ENCODE peak calls at places on chromosomes 16 and 17, in eight cellular contexts. One of them, this sample, is unnamed.

GRCh38 chr16:88510091-88510719 is 57.1 kb downstream of the ZFPM1 start:
- DNase-seq in GM23338: no peak
- DNase-seq in GM12878: no peak
- DNase-seq in body of pancreas: no peak
- DNase-seq in cardiac fibroblast: no peak
- DNase-seq in lung: no peak
- DNase-seq in aorta: no peak
- DNase-seq in AG09309: no peak
- DNase-seq in this sample: no peak

GRCh38 chr17:36931697-36932382 is 5.4 kb upstream of the LHX1 start:
- DNase-seq in GM23338: no peak
- DNase-seq in GM12878: no peak
- DNase-seq in body of pancreas: no peak
- DNase-seq in cardiac fibroblast: no peak
- DNase-seq in lung: no peak
- DNase-seq in aorta: peak
- DNase-seq in AG09309: no peak
- DNase-seq in this sample: no peak

GRCh38 chr17:42803074-42803883 is 4.6 kb downstream of the CNTD1 start:
- DNase-seq in GM23338: no peak
- DNase-seq in GM12878: no peak
- DNase-seq in body of pancreas: no peak
- DNase-seq in cardiac fibroblast: peak
- DNase-seq in lung: no peak
- DNase-seq in aorta: no peak
- DNase-seq in AG09309: no peak
- DNase-seq in this sample: peak

GRCh38 chr16:78407191-78407590 is 307.7 kb downstream of the WWOX start:
- DNase-seq in GM23338: no peak
- DNase-seq in GM12878: no peak
- DNase-seq in body of pancreas: no peak
- DNase-seq in cardiac fibroblast: no peak
- DNase-seq in lung: no peak
- DNase-seq in aorta: no peak
- DNase-seq in AG09309: no peak
- DNase-seq in this sample: no peak

GRCh38 chr16:15482068-15482747 is 47.8 kb downstream of the BMERB1 start:
- DNase-seq in GM23338: peak
- DNase-seq in GM12878: no peak
- DNase-seq in body of pancreas: peak
- DNase-seq in cardiac fibroblast: peak
- DNase-seq in lung: peak
- DNase-seq in aorta: no peak
- DNase-seq in AG09309: peak
- DNase-seq in this sample: peak

GRCh38 chr16:23359092-23359760 is 57.1 kb downstream of the SCNN1B start:
- DNase-seq in GM23338: no peak
- DNase-seq in GM12878: no peak
- DNase-seq in body of pancreas: no peak
- DNase-seq in cardiac fibroblast: peak
- DNase-seq in lung: no peak
- DNase-seq in aorta: peak
- DNase-seq in AG09309: no peak
- DNase-seq in this sample: no peak

GRCh38 chr17:50276588-50277356 is 2.5 kb downstream of the TMEM92 start:
- DNase-seq in GM23338: peak
- DNase-seq in GM12878: no peak
- DNase-seq in body of pancreas: no peak
- DNase-seq in cardiac fibroblast: no peak
- DNase-seq in lung: no peak
- DNase-seq in aorta: no peak
- DNase-seq in AG09309: no peak
- DNase-seq in this sample: no peak

GRCh38 chr17:72117748-72118587 is 2.9 kb upstream of the SOX9 start:
- DNase-seq in GM23338: peak
- DNase-seq in GM12878: no peak
- DNase-seq in body of pancreas: peak
- DNase-seq in cardiac fibroblast: no peak
- DNase-seq in lung: no peak
- DNase-seq in aorta: no peak
- DNase-seq in AG09309: no peak
- DNase-seq in this sample: no peak

GRCh38 chr17:79803997-79804855 is 7.3 kb upstream of the CBX8 start:
- DNase-seq in GM23338: peak
- DNase-seq in GM12878: peak
- DNase-seq in body of pancreas: no peak
- DNase-seq in cardiac fibroblast: no peak
- DNase-seq in lung: no peak
- DNase-seq in aorta: no peak
- DNase-seq in AG09309: no peak
- DNase-seq in this sample: no peak

GRCh38 chr17:19513897-19514488 is 19.7 kb upstream of the SLC47A1 start:
- DNase-seq in GM23338: peak
- DNase-seq in GM12878: no peak
- DNase-seq in body of pancreas: peak
- DNase-seq in cardiac fibroblast: peak
- DNase-seq in lung: peak
- DNase-seq in aorta: peak
- DNase-seq in AG09309: no peak
- DNase-seq in this sample: peak

GRCh38 chr17:73343739-73344454 is 32.1 kb upstream of the CDC42EP4 start:
- DNase-seq in GM23338: no peak
- DNase-seq in GM12878: no peak
- DNase-seq in body of pancreas: no peak
- DNase-seq in cardiac fibroblast: no peak
- DNase-seq in lung: no peak
- DNase-seq in aorta: no peak
- DNase-seq in AG09309: no peak
- DNase-seq in this sample: no peak

GRCh38 chr17:17001874-17002520 is 30.1 kb upstream of the TNFRSF13B start:
- DNase-seq in GM23338: peak
- DNase-seq in GM12878: no peak
- DNase-seq in body of pancreas: peak
- DNase-seq in cardiac fibroblast: peak
- DNase-seq in lung: peak
- DNase-seq in aorta: peak
- DNase-seq in AG09309: no peak
- DNase-seq in this sample: peak

GRCh38 chr16:68186877-68187276 is 49.0 kb downstream of the ESRP2 start:
- DNase-seq in GM23338: no peak
- DNase-seq in GM12878: no peak
- DNase-seq in body of pancreas: no peak
- DNase-seq in cardiac fibroblast: no peak
- DNase-seq in lung: no peak
- DNase-seq in aorta: no peak
- DNase-seq in AG09309: no peak
- DNase-seq in this sample: no peak

GRCh38 chr17:32993977-32994376 is 2.3 kb downstream of the SPACA3 start:
- DNase-seq in GM23338: no peak
- DNase-seq in GM12878: no peak
- DNase-seq in body of pancreas: no peak
- DNase-seq in cardiac fibroblast: no peak
- DNase-seq in lung: no peak
- DNase-seq in aorta: no peak
- DNase-seq in AG09309: no peak
- DNase-seq in this sample: no peak

GRCh38 chr16:1103649-1104005 is 7.6 kb upstream of the C1QTNF8 start:
- DNase-seq in GM23338: no peak
- DNase-seq in GM12878: no peak
- DNase-seq in body of pancreas: no peak
- DNase-seq in cardiac fibroblast: no peak
- DNase-seq in lung: no peak
- DNase-seq in aorta: no peak
- DNase-seq in AG09309: no peak
- DNase-seq in this sample: no peak
- H3K4me3 ChIP-seq in GM23338: peak
- H3K4me3 ChIP-seq in GM12878: no peak
- H3K4me3 ChIP-seq in body of pancreas: no peak
- H3K4me3 ChIP-seq in cardiac fibroblast: no peak
- H3K4me3 ChIP-seq in lung: no peak
- H3K4me3 ChIP-seq in aorta: no peak
- H3K4me3 ChIP-seq in AG09309: no peak
- H3K4me3 ChIP-seq in this sample: no peak

GRCh38 chr17:68950725-68951124 is 4.5 kb downstream of the ABCA8 start:
- DNase-seq in GM23338: no peak
- DNase-seq in GM12878: no peak
- DNase-seq in body of pancreas: no peak
- DNase-seq in cardiac fibroblast: no peak
- DNase-seq in lung: no peak
- DNase-seq in aorta: no peak
- DNase-seq in AG09309: no peak
- DNase-seq in this sample: no peak

GRCh38 chr17:68954146-68954971 is 833 bp downstream of the ABCA8 start:
- DNase-seq in GM23338: no peak
- DNase-seq in GM12878: no peak
- DNase-seq in body of pancreas: no peak
- DNase-seq in cardiac fibroblast: peak
- DNase-seq in lung: no peak
- DNase-seq in aorta: no peak
- DNase-seq in AG09309: no peak
- DNase-seq in this sample: no peak

GRCh38 chr17:68957944-68958343 is 2.8 kb upstream of the ABCA8 start:
- DNase-seq in GM23338: no peak
- DNase-seq in GM12878: no peak
- DNase-seq in body of pancreas: no peak
- DNase-seq in cardiac fibroblast: no peak
- DNase-seq in lung: no peak
- DNase-seq in aorta: no peak
- DNase-seq in AG09309: no peak
- DNase-seq in this sample: no peak

GRCh38 chr17:68955181-68955841 is at the start of gene ABCA8:
- DNase-seq in GM23338: no peak
- DNase-seq in GM12878: no peak
- DNase-seq in body of pancreas: peak
- DNase-seq in cardiac fibroblast: peak
- DNase-seq in lung: no peak
- DNase-seq in aorta: no peak
- DNase-seq in AG09309: no peak
- DNase-seq in this sample: peak

GRCh38 chr17:68953340-68953997 is 1.7 kb downstream of the ABCA8 start:
- DNase-seq in GM23338: no peak
- DNase-seq in GM12878: no peak
- DNase-seq in body of pancreas: no peak
- DNase-seq in cardiac fibroblast: no peak
- DNase-seq in lung: no peak
- DNase-seq in aorta: no peak
- DNase-seq in AG09309: no peak
- DNase-seq in this sample: no peak
- H3K4me3 ChIP-seq in GM23338: no peak
- H3K4me3 ChIP-seq in GM12878: no peak
- H3K4me3 ChIP-seq in body of pancreas: no peak
- H3K4me3 ChIP-seq in cardiac fibroblast: peak
- H3K4me3 ChIP-seq in lung: no peak
- H3K4me3 ChIP-seq in aorta: no peak
- H3K4me3 ChIP-seq in AG09309: no peak
- H3K4me3 ChIP-seq in this sample: no peak

DNA sequence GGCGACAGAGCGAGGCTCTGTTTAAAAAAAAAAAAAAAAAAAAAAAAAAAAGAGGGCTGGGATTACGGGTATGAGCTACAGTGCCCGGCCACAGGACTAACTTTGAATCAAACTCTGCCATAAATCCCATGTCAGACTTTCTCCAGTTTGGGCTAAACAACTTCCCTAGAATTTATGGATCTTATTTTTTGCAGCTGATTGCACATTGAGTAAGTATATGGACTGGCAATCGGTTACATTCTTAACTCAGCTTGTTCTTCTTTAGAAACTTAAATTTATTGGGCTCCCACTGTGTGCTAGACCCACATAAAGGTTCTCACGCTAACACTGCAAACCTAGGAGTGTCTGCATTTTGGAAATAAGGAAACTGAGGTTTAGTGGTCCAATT is 788 bp upstream of the CBFB start:
- DNase-seq in GM23338: no peak
- DNase-seq in GM12878: no peak
- DNase-seq in body of pancreas: no peak
- DNase-seq in cardiac fibroblast: no peak
- DNase-seq in lung: no peak
- DNase-seq in aorta: no peak
- DNase-seq in AG09309: no peak
- DNase-seq in this sample: no peak
- H3K4me3 ChIP-seq in GM23338: peak
- H3K4me3 ChIP-seq in GM12878: peak
- H3K4me3 ChIP-seq in body of pancreas: peak
- H3K4me3 ChIP-seq in cardiac fibroblast: peak
- H3K4me3 ChIP-seq in lung: peak
- H3K4me3 ChIP-seq in aorta: no peak
- H3K4me3 ChIP-seq in AG09309: peak
- H3K4me3 ChIP-seq in this sample: peak

DNA sequence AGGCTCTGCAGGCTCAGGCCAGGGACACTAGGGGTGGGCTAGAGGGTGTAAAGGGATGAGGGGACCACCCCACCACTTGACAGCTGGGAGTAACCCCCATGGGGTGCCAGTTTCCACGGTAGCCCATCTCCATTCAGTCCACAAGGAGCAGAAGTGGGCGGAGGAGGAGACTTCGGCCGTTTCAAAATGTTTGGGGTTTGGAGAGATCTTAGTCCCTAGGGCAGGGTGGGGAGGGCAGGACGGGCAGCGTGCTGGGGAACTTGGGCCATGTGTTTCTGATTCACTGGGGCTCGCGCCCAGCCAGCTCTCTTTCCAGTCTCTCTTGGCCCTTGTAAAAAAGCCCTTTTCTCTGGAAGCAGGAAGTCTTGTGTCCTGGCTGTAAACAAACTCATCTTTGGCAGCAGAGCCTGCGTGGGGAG is 8.3 kb downstream of the CYGB start:
- DNase-seq in GM23338: no peak
- DNase-seq in GM12878: no peak
- DNase-seq in body of pancreas: peak
- DNase-seq in cardiac fibroblast: peak
- DNase-seq in lung: peak
- DNase-seq in aorta: peak
- DNase-seq in AG09309: peak
- DNase-seq in this sample: no peak
- H3K4me3 ChIP-seq in GM23338: no peak
- H3K4me3 ChIP-seq in GM12878: peak
- H3K4me3 ChIP-seq in body of pancreas: no peak
- H3K4me3 ChIP-seq in cardiac fibroblast: no peak
- H3K4me3 ChIP-seq in lung: no peak
- H3K4me3 ChIP-seq in aorta: no peak
- H3K4me3 ChIP-seq in AG09309: no peak
- H3K4me3 ChIP-seq in this sample: no peak

DNA sequence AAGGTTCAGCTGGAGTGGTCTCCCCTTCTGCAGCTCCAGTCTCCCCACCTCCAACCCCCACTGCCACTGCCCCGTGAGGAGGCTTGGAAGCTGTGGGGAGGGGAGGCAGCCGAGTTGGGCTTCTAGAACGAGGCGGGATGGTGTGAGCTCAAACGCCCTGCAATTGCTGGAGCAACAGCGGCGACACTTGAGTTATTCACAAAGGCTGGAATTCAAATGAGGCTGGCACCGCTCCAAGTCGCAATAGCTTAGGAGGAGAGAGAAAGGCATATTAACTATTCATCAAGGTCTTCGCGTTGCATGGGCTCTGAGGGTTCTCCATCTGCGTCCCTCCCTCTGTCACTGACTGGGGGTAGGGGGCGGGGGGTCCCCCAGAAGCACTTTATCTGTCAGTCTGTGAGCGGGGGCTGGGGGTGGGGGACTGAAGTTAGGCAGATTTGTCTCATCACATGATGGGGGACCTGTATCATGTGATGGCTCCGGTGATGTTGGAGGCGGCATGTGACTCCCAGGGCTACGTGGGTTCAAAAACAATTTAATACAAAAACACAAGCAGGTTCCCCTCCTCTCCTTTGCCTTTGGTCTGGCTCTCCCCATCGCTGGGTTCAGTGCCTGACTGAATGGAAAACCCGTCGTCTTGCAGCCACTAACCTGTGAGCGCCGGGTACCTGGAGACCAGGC is 70.5 kb downstream of the RBBP6 start:
- DNase-seq in GM23338: peak
- DNase-seq in GM12878: no peak
- DNase-seq in body of pancreas: peak
- DNase-seq in cardiac fibroblast: peak
- DNase-seq in lung: peak
- DNase-seq in aorta: peak
- DNase-seq in AG09309: peak
- DNase-seq in this sample: no peak
- H3K4me3 ChIP-seq in GM23338: peak
- H3K4me3 ChIP-seq in GM12878: no peak
- H3K4me3 ChIP-seq in body of pancreas: no peak
- H3K4me3 ChIP-seq in cardiac fibroblast: peak
- H3K4me3 ChIP-seq in lung: no peak
- H3K4me3 ChIP-seq in aorta: no peak
- H3K4me3 ChIP-seq in AG09309: no peak
- H3K4me3 ChIP-seq in this sample: peak